ENCODE peak calls at places on chromosomes 16 and 17, in ten cellular contexts. Q is AG10803, R is fibroblast of mammary gland, F is mucosa of descending colon, A is psoas muscle, I is retinal pigment epithelial cell, E is tibial artery, U is heart right ventricle, T is thoracic aorta, C is GM12865. W is an unnamed sample.

GRCh38 chr16:4097826-4098240 is 18.4 kb downstream of the ADCY9 start:
- DNase-seq in U (no peak), E (peak), R (no peak), C (no peak), Q (peak), I (no peak), A (no peak), T (no peak), F (no peak), W (no peak)

GRCh38 chr16:88289549-88290344 is 93.0 kb upstream of the ZNF469 start:
- DNase-seq in R (no peak), C (no peak), A (peak), U (no peak), E (no peak), T (no peak), I (no peak), F (no peak), Q (peak), W (no peak)

GRCh38 chr17:34275881-34276280 is 5.9 kb downstream of the CCL7 start:
- DNase-seq in U (no peak), E (no peak), T (no peak), F (no peak), Q (peak), C (no peak), R (peak), I (no peak), A (no peak), W (no peak)

GRCh38 chr16:83651871-83652270 is 155.9 kb upstream of the HSBP1 start:
- DNase-seq in F (no peak), Q (no peak), E (no peak), A (no peak), T (no peak), I (no peak), R (no peak), U (no peak), C (no peak), W (no peak)

GRCh38 chr16:90078594-90078895 is 1.4 kb upstream of the PRDM7 start:
- DNase-seq in A (no peak), F (no peak), R (no peak), T (no peak), Q (no peak), E (no peak), C (no peak), I (no peak), U (no peak), W (no peak)

GRCh38 chr17:38536661-38537060 is 69.1 kb downstream of the SRCIN1 start:
- DNase-seq in F (no peak), R (no peak), A (no peak), I (no peak), E (no peak), Q (no peak), C (no peak), T (no peak), U (no peak), W (no peak)

GRCh38 chr16:17970816-17971291 is 365.7 kb downstream of the NPIPA8 start:
- DNase-seq in T (no peak), F (no peak), C (no peak), Q (peak), U (no peak), I (no peak), E (peak), R (peak), A (peak), W (no peak)

GRCh38 chr17:38564869-38565268 is 40.9 kb downstream of the SRCIN1 start:
- DNase-seq in F (no peak), C (no peak), E (no peak), U (no peak), R (no peak), T (no peak), A (no peak), I (no peak), Q (no peak), W (no peak)

GRCh38 chr16:49022351-49022963 is 259.2 kb downstream of the CBLN1 start:
- DNase-seq in E (no peak), T (no peak), C (no peak), R (no peak), A (no peak), U (no peak), I (no peak), F (no peak), Q (no peak), W (no peak)

GRCh38 chr16:49021136-49021535 is 260.5 kb downstream of the CBLN1 start:
- DNase-seq in F (no peak), U (no peak), E (no peak), Q (peak), R (peak), T (no peak), C (no peak), I (peak), A (no peak), W (no peak)

GRCh38 chr16:49024016-49024415 is 257.6 kb downstream of the CBLN1 start:
- DNase-seq in F (no peak), R (no peak), E (no peak), Q (no peak), C (no peak), U (no peak), A (no peak), I (no peak), T (no peak), W (no peak)

GRCh38 chr16:49024896-49025295 is 256.7 kb downstream of the CBLN1 start:
- DNase-seq in R (no peak), A (no peak), E (no peak), C (no peak), U (no peak), F (no peak), I (no peak), Q (no peak), T (no peak), W (no peak)

DNA sequence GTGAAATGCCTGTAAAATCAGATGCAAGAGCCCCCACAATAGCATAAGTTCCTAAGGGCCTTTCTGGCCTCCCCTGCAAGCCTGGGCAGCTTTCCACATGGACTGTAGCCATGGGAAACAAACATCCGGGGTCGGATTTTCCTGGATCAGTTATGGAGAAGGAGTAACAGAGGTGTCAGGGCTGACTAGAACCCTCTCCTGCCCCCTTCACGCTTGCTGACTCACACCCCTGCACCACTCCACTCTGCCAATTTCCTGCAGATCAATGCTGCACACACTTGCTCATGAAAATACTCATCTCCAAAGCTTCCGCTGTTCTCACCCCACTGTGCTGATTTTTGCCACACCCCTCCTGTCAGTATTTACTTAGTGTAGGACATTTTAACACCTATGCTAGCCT is 258.5 kb downstream of the CBLN1 start:
- DNase-seq in F (no peak), Q (peak), U (no peak), A (no peak), I (peak), C (no peak), E (no peak), R (peak), T (no peak), W (no peak)
- H3K4me3 ChIP-seq in F (no peak), Q (no peak), U (no peak), A (no peak), I (no peak), C (no peak), E (no peak), R (no peak), T (no peak), W (no peak)

DNA sequence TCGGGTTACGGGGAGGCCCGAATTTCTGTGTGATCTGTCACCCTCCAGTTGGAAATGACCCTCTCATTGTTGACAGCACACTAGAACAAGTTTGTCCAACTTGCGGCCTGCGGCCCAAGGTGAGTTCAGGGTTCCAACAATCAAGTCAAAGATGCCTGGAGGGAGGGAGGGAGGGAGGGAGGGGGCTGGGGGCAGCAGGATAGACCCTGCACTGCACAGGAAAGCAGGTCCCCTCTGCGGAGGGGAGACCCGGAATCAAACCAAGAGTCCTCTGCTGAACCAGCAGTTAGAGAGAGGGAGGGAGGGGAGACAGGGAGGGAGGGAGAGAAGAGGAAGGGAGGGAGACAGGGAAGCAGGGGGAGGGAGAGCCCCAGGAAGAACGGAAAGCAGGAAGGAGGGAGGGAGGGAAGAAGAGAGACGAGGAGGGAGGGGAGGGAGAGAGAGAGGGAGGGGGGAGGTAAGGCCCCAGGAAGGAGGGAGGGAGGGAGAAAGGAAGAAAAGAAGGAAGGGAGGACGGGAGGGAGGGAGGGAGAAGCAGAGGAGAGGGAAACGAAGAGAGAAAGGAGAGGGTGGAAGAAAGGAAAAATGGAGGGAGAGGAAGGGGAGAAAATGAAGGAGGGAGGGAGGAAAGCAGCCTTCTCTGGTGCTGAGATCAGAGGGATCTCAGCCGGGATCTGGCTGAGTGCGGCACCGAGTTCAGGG is 96.7 kb upstream of the CDH5 start:
- DNase-seq in A (no peak), F (no peak), Q (no peak), C (no peak), I (no peak), E (no peak), T (no peak), R (peak), U (no peak), W (no peak)
- H3K4me3 ChIP-seq in A (peak), F (no peak), Q (no peak), C (no peak), I (no peak), E (peak), T (peak), R (no peak), U (peak), W (no peak)

GRCh38 chr17:21453144-21453982 is 77.2 kb downstream of the KCNJ12 start:
- DNase-seq in U (no peak), E (no peak), F (no peak), C (no peak), T (no peak), R (no peak), Q (no peak), I (no peak), A (no peak), W (no peak)
- H3K4me3 ChIP-seq in U (peak), E (peak), F (no peak), C (no peak), T (peak), R (no peak), Q (no peak), I (no peak), A (peak), W (no peak)

GRCh38 chr16:21646721-21647561 is 5.5 kb downstream of the IGSF6 start:
- DNase-seq in U (no peak), E (no peak), I (no peak), F (peak), R (no peak), A (no peak), C (peak), T (no peak), Q (no peak), W (peak)

GRCh38 chr16:21645261-21645721 is 7.1 kb downstream of the IGSF6 start:
- DNase-seq in F (no peak), C (peak), E (no peak), Q (peak), I (no peak), R (peak), T (no peak), A (no peak), U (no peak), W (peak)

GRCh38 chr16:21646091-21646490 is 6.3 kb downstream of the IGSF6 start:
- DNase-seq in T (no peak), I (peak), A (no peak), U (no peak), F (no peak), Q (no peak), C (no peak), R (peak), E (no peak), W (no peak)

GRCh38 chr16:21643787-21644186 is 8.6 kb downstream of the IGSF6 start:
- DNase-seq in A (no peak), E (no peak), I (no peak), C (no peak), T (no peak), F (no peak), Q (no peak), R (no peak), U (no peak), W (no peak)

DNA sequence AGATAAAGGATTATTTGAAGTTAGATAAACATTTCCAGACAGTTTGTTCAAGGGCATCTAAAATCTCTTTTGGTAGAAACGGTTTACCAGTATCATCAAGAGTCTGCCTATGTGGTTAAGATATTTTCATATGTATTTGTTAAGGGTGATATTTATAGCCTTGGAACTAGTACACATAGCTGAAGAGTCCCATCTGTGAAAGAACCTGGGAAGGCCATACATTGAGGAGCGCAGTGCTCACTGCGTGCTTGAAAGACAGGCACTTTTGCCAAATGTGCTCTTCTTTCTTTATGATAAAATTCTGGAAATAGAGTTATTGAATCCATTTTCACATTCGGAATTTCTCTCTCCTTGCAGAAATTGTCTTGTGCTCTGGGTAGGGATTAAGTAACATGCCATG is 7.7 kb downstream of the IGSF6 start:
- DNase-seq in I (no peak), U (no peak), A (no peak), E (no peak), R (no peak), T (no peak), F (no peak), C (no peak), Q (no peak), W (no peak)
- H3K4me3 ChIP-seq in I (no peak), U (peak), A (peak), E (no peak), R (no peak), T (peak), F (no peak), C (peak), Q (no peak), W (peak)

W was measured in Jurkat, Clone E6-1.